ENCODE peak calls at places on chromosomes 16 and 17, in five cellular contexts. N is sigmoid colon, Z is stomach, C is fibroblast of the aortic adventitia, F is esophagus squamous epithelium. T is an unnamed sample.

GRCh38 chr17:17151962-17152361 is 54.2 kb downstream of the PLD6 start:
- DNase-seq in N (peak), Z (peak), C (peak), F (no peak), T (peak)

GRCh38 chr16:24996301-24996700 is 18.9 kb downstream of the ARHGAP17 start:
- DNase-seq in N (no peak), Z (no peak), C (peak), F (no peak), T (no peak)

GRCh38 chr16:3256146-3256875 is at the start of gene MEFV:
- DNase-seq in N (no peak), Z (no peak), C (no peak), F (no peak), T (no peak)

GRCh38 chr16:2857451-2858244 is at the start of gene PRSS22:
- DNase-seq in N (no peak), Z (peak), C (no peak), F (no peak), T (no peak)

GRCh38 chr17:37502009-37502936 is 12.6 kb downstream of the DUSP14 start:
- DNase-seq in N (no peak), Z (no peak), C (no peak), F (no peak), T (no peak)

GRCh38 chr17:10046259-10046658 is 141.2 kb upstream of the RCVRN start:
- DNase-seq in N (no peak), Z (no peak), C (no peak), F (no peak), T (no peak)

GRCh38 chr16:2033057-2033911 is 6.6 kb downstream of the NHERF2 start:
- DNase-seq in N (peak), Z (peak), C (peak), F (no peak), T (no peak)

GRCh38 chr17:49566668-49567071 is 9.0 kb upstream of the NXPH3 start:
- DNase-seq in N (peak), Z (no peak), C (no peak), F (no peak), T (no peak)

GRCh38 chr17:69175812-69176517 is 34.3 kb upstream of the ABCA6 start:
- DNase-seq in N (no peak), Z (no peak), C (peak), F (no peak), T (peak)

GRCh38 chr16:67736858-67737257 is 17.7 kb upstream of the GFOD2 start:
- DNase-seq in N (no peak), Z (peak), C (no peak), F (no peak), T (no peak)

GRCh38 chr16:79918916-79919315 is 318.4 kb upstream of the MAF start:
- DNase-seq in N (no peak), Z (no peak), C (no peak), F (no peak), T (no peak)

GRCh38 chr16:24319415-24319814 is 63.3 kb downstream of the CACNG3 start:
- DNase-seq in N (no peak), Z (no peak), C (no peak), F (no peak), T (no peak)

GRCh38 chr17:8435245-8436168 is at the start of gene NDEL1:
- DNase-seq in N (peak), Z (peak), C (peak), F (peak), T (peak)

GRCh38 chr17:21573961-21574610 is 118.2 kb upstream of the KCNJ18 start:
- DNase-seq in N (peak), Z (peak), C (peak), F (no peak), T (no peak)

GRCh38 chr17:49819651-49820050 is 28.2 kb downstream of the TAC4 start:
- DNase-seq in N (no peak), Z (no peak), C (no peak), F (no peak), T (no peak)

GRCh38 chr16:88453621-88454314 is 688 bp downstream of the ZFPM1 start:
- DNase-seq in N (no peak), Z (no peak), C (no peak), F (no peak), T (no peak)

GRCh38 chr17:59830007-59830630 is 62.6 kb downstream of the TUBD1 start:
- DNase-seq in N (no peak), Z (no peak), C (peak), F (no peak), T (no peak)
- H3K4me3 ChIP-seq in N (no peak), Z (no peak), C (peak), F (no peak), T (peak)

DNA sequence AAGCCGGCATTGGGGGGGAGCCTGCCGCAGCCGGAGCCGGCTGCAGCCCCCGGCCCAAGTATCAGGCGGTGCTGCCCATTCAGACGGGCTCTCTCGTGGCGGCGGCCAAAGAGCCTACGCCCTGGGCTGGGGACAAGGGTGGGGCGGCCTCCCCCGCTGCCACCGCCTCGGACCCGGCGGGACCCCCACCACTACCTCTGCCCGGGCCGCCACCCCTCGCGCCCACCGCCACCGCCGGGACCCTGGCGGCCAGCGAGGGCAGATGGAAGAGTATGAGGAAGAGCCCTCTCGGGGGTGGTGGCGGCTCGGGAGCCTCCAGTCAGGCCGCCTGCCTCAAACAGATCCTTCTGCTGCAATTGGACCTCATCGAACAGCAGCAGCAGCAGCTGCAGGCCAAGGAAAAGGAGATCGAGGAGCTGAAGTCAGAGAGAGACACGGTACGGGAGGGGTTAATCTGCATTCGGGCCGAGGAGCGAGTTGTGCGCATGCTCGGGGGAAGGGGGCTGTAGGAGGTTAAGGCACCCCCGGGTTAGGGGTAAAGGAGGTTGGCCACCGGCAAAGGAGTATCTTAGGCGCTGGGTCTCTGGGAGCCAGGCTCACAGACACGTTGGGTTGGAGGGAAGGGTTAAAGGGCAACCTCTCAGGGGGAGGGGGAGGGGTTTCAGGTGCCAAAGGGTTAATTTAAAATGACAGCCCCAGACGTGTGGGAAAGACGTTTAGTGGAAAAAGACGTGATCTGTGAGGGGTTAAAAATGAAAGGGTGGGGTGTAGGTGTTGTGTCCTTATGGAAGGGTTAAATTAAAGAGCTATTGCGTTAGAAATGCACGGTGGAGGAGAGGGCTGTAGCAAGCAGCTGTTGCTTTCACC is 1.4 kb downstream of the MSL1 start:
- DNase-seq in N (no peak), Z (no peak), C (peak), F (no peak), T (no peak)
- TF ChIP-seq CTCF in N (no peak), Z (no peak), C (no peak), F (peak), T (no peak)

GRCh38 chr17:78342438-78343098 is 17.3 kb downstream of the SOCS3 start:
- DNase-seq in N (peak), Z (no peak), C (peak), F (no peak), T (no peak)
- H3K4me3 ChIP-seq in N (peak), Z (peak), C (peak), F (peak), T (peak)

GRCh38 chr17:77456951-77457548 is 316.3 kb downstream of the SEC14L1 start:
- DNase-seq in N (no peak), Z (no peak), C (no peak), F (no peak), T (no peak)
- TF ChIP-seq CTCF in N (no peak), Z (no peak), C (no peak), F (no peak), T (no peak)

DNA sequence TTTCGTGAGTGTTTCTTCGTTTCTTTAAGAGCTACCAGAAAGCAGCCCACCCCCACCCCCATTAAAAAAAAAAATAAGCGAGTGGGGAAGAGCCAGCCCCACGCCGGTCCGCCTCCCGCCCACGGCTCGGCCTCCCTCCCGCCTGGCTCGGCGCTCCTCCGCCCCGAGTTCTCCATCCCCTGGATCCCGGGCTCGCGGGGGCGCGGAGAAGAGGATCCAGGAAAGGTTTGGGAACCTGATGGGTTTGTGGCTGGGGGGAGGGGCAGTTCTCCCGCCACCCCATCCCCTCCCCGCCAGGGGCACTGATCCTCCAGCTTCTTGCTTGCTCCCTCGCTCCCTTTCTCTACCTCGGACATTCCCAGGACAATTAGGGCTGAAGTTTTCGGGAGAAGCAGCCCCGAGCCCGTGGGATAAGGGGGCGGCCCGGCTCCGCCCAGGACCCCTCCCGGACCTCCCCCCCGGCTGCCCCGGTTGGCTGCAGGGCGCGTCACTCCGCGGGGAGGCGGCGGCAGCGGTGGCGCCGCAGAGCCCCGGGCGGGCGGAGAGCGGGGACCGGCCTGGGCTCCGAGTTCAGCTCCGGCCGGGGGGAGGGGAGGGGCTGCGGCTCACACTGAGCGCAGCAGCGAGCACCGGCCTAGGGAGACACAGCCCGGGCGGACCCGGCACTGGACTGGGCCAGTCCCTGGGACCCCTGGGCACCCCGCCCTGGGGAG is 1.0 kb upstream of the SALL1 start:
- DNase-seq in N (no peak), Z (peak), C (peak), F (no peak), T (peak)
- H3K4me3 ChIP-seq in N (peak), Z (peak), C (peak), F (peak), T (peak)